ENCODE peak calls at places on chromosomes 2 and 18, in ten cellular contexts. One of them, this sample, is unnamed.

GRCh38 chr2:73981081-73981968 is 3.4 kb upstream of the TET3 start:
- DNase-seq in heart left ventricle: peak
- DNase-seq in transverse colon: peak
- DNase-seq in adrenal gland: peak
- DNase-seq in NB4: peak
- DNase-seq in right lobe of liver: peak
- DNase-seq in A549: peak
- DNase-seq in ovary: no peak
- DNase-seq in body of pancreas: peak
- DNase-seq in stomach: peak
- DNase-seq in this sample: no peak

GRCh38 chr2:111028720-111029119 is 92.0 kb upstream of the BCL2L11 start:
- DNase-seq in heart left ventricle: no peak
- DNase-seq in transverse colon: no peak
- DNase-seq in adrenal gland: no peak
- DNase-seq in NB4: peak
- DNase-seq in right lobe of liver: no peak
- DNase-seq in A549: no peak
- DNase-seq in ovary: no peak
- DNase-seq in body of pancreas: no peak
- DNase-seq in stomach: peak
- DNase-seq in this sample: peak

GRCh38 chr2:111149882-111150455 is 29.3 kb downstream of the BCL2L11 start:
- DNase-seq in heart left ventricle: no peak
- DNase-seq in transverse colon: no peak
- DNase-seq in adrenal gland: no peak
- DNase-seq in NB4: no peak
- DNase-seq in right lobe of liver: no peak
- DNase-seq in A549: no peak
- DNase-seq in ovary: no peak
- DNase-seq in body of pancreas: no peak
- DNase-seq in stomach: no peak
- DNase-seq in this sample: no peak

GRCh38 chr2:37672104-37672869 is 845 bp upstream of the CDC42EP3 start:
- DNase-seq in heart left ventricle: peak
- DNase-seq in transverse colon: peak
- DNase-seq in adrenal gland: peak
- DNase-seq in NB4: peak
- DNase-seq in right lobe of liver: peak
- DNase-seq in A549: peak
- DNase-seq in ovary: peak
- DNase-seq in body of pancreas: peak
- DNase-seq in stomach: peak
- DNase-seq in this sample: peak

GRCh38 chr2:131520526-131520925 is 7.2 kb upstream of the CCDC74A start:
- DNase-seq in heart left ventricle: no peak
- DNase-seq in transverse colon: no peak
- DNase-seq in adrenal gland: peak
- DNase-seq in NB4: no peak
- DNase-seq in right lobe of liver: no peak
- DNase-seq in A549: no peak
- DNase-seq in ovary: no peak
- DNase-seq in body of pancreas: no peak
- DNase-seq in stomach: no peak
- DNase-seq in this sample: no peak

GRCh38 chr2:232365621-232366321 is 12.8 kb upstream of the ALPP start:
- DNase-seq in heart left ventricle: no peak
- DNase-seq in transverse colon: no peak
- DNase-seq in adrenal gland: no peak
- DNase-seq in NB4: peak
- DNase-seq in right lobe of liver: peak
- DNase-seq in A549: peak
- DNase-seq in ovary: no peak
- DNase-seq in body of pancreas: no peak
- DNase-seq in stomach: no peak
- DNase-seq in this sample: peak

GRCh38 chr18:11689031-11689971 is at the start of gene GNAL:
- DNase-seq in heart left ventricle: peak
- DNase-seq in transverse colon: peak
- DNase-seq in adrenal gland: peak
- DNase-seq in NB4: peak
- DNase-seq in right lobe of liver: peak
- DNase-seq in A549: peak
- DNase-seq in ovary: peak
- DNase-seq in body of pancreas: peak
- DNase-seq in stomach: peak
- DNase-seq in this sample: peak

GRCh38 chr2:40039543-40039942 is 260.5 kb upstream of the THUMPD2 start:
- DNase-seq in heart left ventricle: no peak
- DNase-seq in transverse colon: no peak
- DNase-seq in adrenal gland: no peak
- DNase-seq in NB4: peak
- DNase-seq in right lobe of liver: no peak
- DNase-seq in A549: no peak
- DNase-seq in ovary: no peak
- DNase-seq in body of pancreas: no peak
- DNase-seq in stomach: no peak
- DNase-seq in this sample: no peak

GRCh38 chr2:200239216-200239615 is 67.3 kb upstream of the SPATS2L start:
- DNase-seq in heart left ventricle: no peak
- DNase-seq in transverse colon: no peak
- DNase-seq in adrenal gland: no peak
- DNase-seq in NB4: no peak
- DNase-seq in right lobe of liver: no peak
- DNase-seq in A549: no peak
- DNase-seq in ovary: no peak
- DNase-seq in body of pancreas: no peak
- DNase-seq in stomach: no peak
- DNase-seq in this sample: no peak

GRCh38 chr2:191486584-191487320 is 191.2 kb upstream of the NABP1 start:
- DNase-seq in heart left ventricle: peak
- DNase-seq in transverse colon: peak
- DNase-seq in adrenal gland: no peak
- DNase-seq in NB4: peak
- DNase-seq in right lobe of liver: no peak
- DNase-seq in A549: no peak
- DNase-seq in ovary: no peak
- DNase-seq in body of pancreas: no peak
- DNase-seq in stomach: no peak
- DNase-seq in this sample: peak

GRCh38 chr18:50707841-50708240 is 112.0 kb downstream of the MRO start:
- DNase-seq in heart left ventricle: no peak
- DNase-seq in transverse colon: no peak
- DNase-seq in adrenal gland: no peak
- DNase-seq in NB4: no peak
- DNase-seq in right lobe of liver: peak
- DNase-seq in A549: no peak
- DNase-seq in ovary: no peak
- DNase-seq in body of pancreas: no peak
- DNase-seq in stomach: no peak
- DNase-seq in this sample: no peak

GRCh38 chr2:31071741-31072140 is 66.5 kb downstream of the GALNT14 start:
- DNase-seq in heart left ventricle: no peak
- DNase-seq in transverse colon: no peak
- DNase-seq in adrenal gland: no peak
- DNase-seq in NB4: no peak
- DNase-seq in right lobe of liver: no peak
- DNase-seq in A549: no peak
- DNase-seq in ovary: no peak
- DNase-seq in body of pancreas: no peak
- DNase-seq in stomach: no peak
- DNase-seq in this sample: no peak

DNA sequence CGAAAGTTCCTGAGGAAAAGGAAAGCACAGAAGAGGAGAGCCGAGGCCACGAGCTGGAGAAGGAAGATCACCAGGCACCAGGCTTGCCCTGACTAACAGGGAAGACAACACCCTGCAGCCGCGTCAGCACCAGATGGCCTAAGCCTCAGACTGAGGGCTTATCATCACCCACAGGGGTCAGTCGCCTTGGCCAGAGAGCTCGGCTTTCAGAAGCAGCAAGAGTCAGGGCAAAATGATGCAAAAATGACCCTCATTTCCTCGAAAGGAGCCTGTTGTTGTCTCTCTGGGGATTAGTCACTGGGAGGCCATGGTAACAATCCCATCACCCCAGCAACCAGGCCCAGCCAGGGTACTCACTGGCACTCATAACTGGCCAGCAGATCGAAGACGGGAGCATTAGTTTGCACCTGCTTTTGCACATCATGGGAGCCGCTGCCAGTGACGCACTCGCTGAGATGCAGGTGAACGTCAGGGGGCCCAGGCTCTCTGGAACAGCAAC is 42.7 kb upstream of the ZFP36L2 start:
- DNase-seq in heart left ventricle: peak
- DNase-seq in transverse colon: peak
- DNase-seq in adrenal gland: peak
- DNase-seq in NB4: no peak
- DNase-seq in right lobe of liver: peak
- DNase-seq in A549: no peak
- DNase-seq in ovary: peak
- DNase-seq in body of pancreas: peak
- DNase-seq in stomach: peak
- DNase-seq in this sample: peak
- TF ChIP-seq POLR2A in heart left ventricle: no peak
- TF ChIP-seq POLR2A in transverse colon: no peak
- TF ChIP-seq POLR2A in adrenal gland: peak
- TF ChIP-seq POLR2A in NB4: no peak
- TF ChIP-seq POLR2A in right lobe of liver: no peak
- TF ChIP-seq POLR2A in A549: no peak
- TF ChIP-seq POLR2A in ovary: no peak
- TF ChIP-seq POLR2A in body of pancreas: no peak
- TF ChIP-seq POLR2A in stomach: no peak
- TF ChIP-seq POLR2A in this sample: no peak

GRCh38 chr18:59189746-59190145 is 30.2 kb upstream of the GRP start:
- DNase-seq in heart left ventricle: no peak
- DNase-seq in transverse colon: no peak
- DNase-seq in adrenal gland: no peak
- DNase-seq in NB4: no peak
- DNase-seq in right lobe of liver: no peak
- DNase-seq in A549: no peak
- DNase-seq in ovary: no peak
- DNase-seq in body of pancreas: no peak
- DNase-seq in stomach: no peak
- DNase-seq in this sample: no peak
- TF ChIP-seq POLR2A in heart left ventricle: no peak
- TF ChIP-seq POLR2A in transverse colon: no peak
- TF ChIP-seq POLR2A in adrenal gland: no peak
- TF ChIP-seq POLR2A in NB4: no peak
- TF ChIP-seq POLR2A in right lobe of liver: no peak
- TF ChIP-seq POLR2A in A549: no peak
- TF ChIP-seq POLR2A in ovary: no peak
- TF ChIP-seq POLR2A in body of pancreas: no peak
- TF ChIP-seq POLR2A in stomach: no peak
- TF ChIP-seq POLR2A in this sample: no peak

GRCh38 chr2:88053301-88053700 is 2.3 kb downstream of the KRCC1 start:
- DNase-seq in heart left ventricle: no peak
- DNase-seq in transverse colon: no peak
- DNase-seq in adrenal gland: peak
- DNase-seq in NB4: peak
- DNase-seq in right lobe of liver: no peak
- DNase-seq in A549: no peak
- DNase-seq in ovary: peak
- DNase-seq in body of pancreas: no peak
- DNase-seq in stomach: no peak
- DNase-seq in this sample: no peak

GRCh38 chr2:88054300-88055048 is 1.1 kb downstream of the KRCC1 start:
- DNase-seq in heart left ventricle: no peak
- DNase-seq in transverse colon: no peak
- DNase-seq in adrenal gland: no peak
- DNase-seq in NB4: peak
- DNase-seq in right lobe of liver: no peak
- DNase-seq in A549: no peak
- DNase-seq in ovary: peak
- DNase-seq in body of pancreas: no peak
- DNase-seq in stomach: no peak
- DNase-seq in this sample: no peak

GRCh38 chr2:88055049-88055435 is 541 bp downstream of the KRCC1 start:
- DNase-seq in heart left ventricle: no peak
- DNase-seq in transverse colon: no peak
- DNase-seq in adrenal gland: no peak
- DNase-seq in NB4: no peak
- DNase-seq in right lobe of liver: no peak
- DNase-seq in A549: peak
- DNase-seq in ovary: peak
- DNase-seq in body of pancreas: no peak
- DNase-seq in stomach: no peak
- DNase-seq in this sample: peak

GRCh38 chr2:88057437-88057844 is 1.9 kb upstream of the KRCC1 start:
- DNase-seq in heart left ventricle: no peak
- DNase-seq in transverse colon: no peak
- DNase-seq in adrenal gland: no peak
- DNase-seq in NB4: peak
- DNase-seq in right lobe of liver: no peak
- DNase-seq in A549: no peak
- DNase-seq in ovary: no peak
- DNase-seq in body of pancreas: no peak
- DNase-seq in stomach: no peak
- DNase-seq in this sample: no peak

DNA sequence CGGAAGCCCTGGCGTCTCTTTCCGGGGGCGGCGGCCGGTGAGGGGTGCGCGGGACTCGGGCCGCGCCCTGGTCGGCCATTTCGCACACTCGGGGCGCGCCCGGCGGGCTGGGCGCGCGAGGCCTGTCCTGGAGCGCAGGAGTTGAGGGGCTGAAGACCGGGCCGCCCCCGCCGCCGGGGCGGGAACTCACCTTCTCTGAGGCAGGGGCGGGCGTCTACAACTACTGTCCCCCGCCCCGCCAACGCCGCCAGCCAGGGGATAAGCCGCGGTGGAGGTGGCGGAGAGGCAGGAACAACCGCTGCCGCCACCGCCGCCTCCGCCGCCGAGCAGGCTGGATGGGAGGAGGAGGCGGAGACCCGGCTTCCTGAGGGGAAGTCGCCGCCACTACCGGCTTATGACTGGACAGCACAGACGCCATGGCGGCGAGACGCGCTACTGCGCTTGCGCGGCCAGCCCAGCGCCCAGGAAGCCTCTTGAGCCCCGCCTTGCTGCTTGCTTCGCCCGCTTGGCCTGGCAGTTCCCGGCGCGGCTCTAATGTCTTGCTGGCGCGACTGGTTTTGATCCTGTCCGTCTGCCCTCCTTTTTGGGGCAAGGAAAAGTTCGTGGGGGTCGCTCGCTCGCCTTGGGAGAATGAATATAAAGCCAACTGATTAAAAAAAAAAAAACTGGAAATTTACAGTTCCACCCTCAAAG is at the start of gene KRCC1:
- DNase-seq in heart left ventricle: peak
- DNase-seq in transverse colon: peak
- DNase-seq in adrenal gland: peak
- DNase-seq in NB4: peak
- DNase-seq in right lobe of liver: peak
- DNase-seq in A549: peak
- DNase-seq in ovary: peak
- DNase-seq in body of pancreas: peak
- DNase-seq in stomach: peak
- DNase-seq in this sample: peak
- TF ChIP-seq POLR2A in heart left ventricle: peak
- TF ChIP-seq POLR2A in transverse colon: peak
- TF ChIP-seq POLR2A in adrenal gland: peak
- TF ChIP-seq POLR2A in NB4: peak
- TF ChIP-seq POLR2A in right lobe of liver: peak
- TF ChIP-seq POLR2A in A549: peak
- TF ChIP-seq POLR2A in ovary: peak
- TF ChIP-seq POLR2A in body of pancreas: peak
- TF ChIP-seq POLR2A in stomach: no peak
- TF ChIP-seq POLR2A in this sample: peak

GRCh38 chr2:207772081-207772843 is 2.6 kb upstream of the FZD5 start:
- DNase-seq in heart left ventricle: no peak
- DNase-seq in transverse colon: no peak
- DNase-seq in adrenal gland: no peak
- DNase-seq in NB4: no peak
- DNase-seq in right lobe of liver: no peak
- DNase-seq in A549: no peak
- DNase-seq in ovary: peak
- DNase-seq in body of pancreas: no peak
- DNase-seq in stomach: no peak
- DNase-seq in this sample: no peak
- TF ChIP-seq POLR2A in heart left ventricle: no peak
- TF ChIP-seq POLR2A in transverse colon: no peak
- TF ChIP-seq POLR2A in adrenal gland: no peak
- TF ChIP-seq POLR2A in NB4: no peak
- TF ChIP-seq POLR2A in right lobe of liver: no peak
- TF ChIP-seq POLR2A in A549: no peak
- TF ChIP-seq POLR2A in ovary: no peak
- TF ChIP-seq POLR2A in body of pancreas: no peak
- TF ChIP-seq POLR2A in stomach: no peak
- TF ChIP-seq POLR2A in this sample: no peak